ENCODE peak calls at places on chromosome 14, in eight cellular contexts. L is ovary, V is right lobe of liver, X is vagina, C is body of pancreas, R is heart left ventricle, T is esophagus squamous epithelium, E is A549. K is an unnamed sample.

GRCh38 chr14:32312010-32312331 is 17.1 kb upstream of the AKAP6 start:
- DNase-seq in L (no peak), V (no peak), T (no peak), E (no peak), R (no peak), C (no peak), X (no peak), K (no peak)

GRCh38 chr14:99393059-99393655 is 87.5 kb downstream of the SETD3 start:
- DNase-seq in E (peak; percentile 61), T (no peak), R (no peak), X (no peak), C (peak; percentile 48), V (peak; percentile 43), L (no peak), K (no peak)

GRCh38 chr14:96351986-96352385 is 11.2 kb downstream of the ATG2B start:
- DNase-seq in V (no peak), E (no peak), X (no peak), R (no peak), C (no peak), L (no peak), T (no peak), K (no peak)

GRCh38 chr14:49863483-49864262 is 11.1 kb upstream of the NEMF start:
- DNase-seq in C (peak; percentile 26), L (no peak), E (no peak), R (no peak), T (no peak), X (no peak), V (no peak), K (no peak)

GRCh38 chr14:20714593-20715250 is 26.2 kb downstream of the ANG start:
- DNase-seq in L (peak; percentile 24), R (peak; percentile 87), T (no peak), X (no peak), V (peak; percentile 55), C (peak; percentile 78), E (no peak), K (peak; percentile 33)

GRCh38 chr14:81449576-81449975 is 49.5 kb upstream of the STON2 start:
- DNase-seq in R (no peak), V (no peak), E (no peak), L (no peak), C (no peak), X (no peak), T (no peak), K (no peak)

GRCh38 chr14:32896979-32897723 is 41.5 kb upstream of the NPAS3 start:
- DNase-seq in L (no peak), X (no peak), C (no peak), V (no peak), R (no peak), T (no peak), E (no peak), K (no peak)

GRCh38 chr14:38039526-38039925 is 168.2 kb upstream of the SSTR1 start:
- DNase-seq in C (no peak), L (no peak), E (no peak), R (no peak), X (no peak), T (no peak), V (no peak), K (no peak)

GRCh38 chr14:99213101-99213500 is 58.9 kb downstream of the BCL11B start:
- DNase-seq in X (no peak), L (no peak), R (no peak), C (no peak), T (no peak), E (no peak), V (no peak), K (no peak)

DNA sequence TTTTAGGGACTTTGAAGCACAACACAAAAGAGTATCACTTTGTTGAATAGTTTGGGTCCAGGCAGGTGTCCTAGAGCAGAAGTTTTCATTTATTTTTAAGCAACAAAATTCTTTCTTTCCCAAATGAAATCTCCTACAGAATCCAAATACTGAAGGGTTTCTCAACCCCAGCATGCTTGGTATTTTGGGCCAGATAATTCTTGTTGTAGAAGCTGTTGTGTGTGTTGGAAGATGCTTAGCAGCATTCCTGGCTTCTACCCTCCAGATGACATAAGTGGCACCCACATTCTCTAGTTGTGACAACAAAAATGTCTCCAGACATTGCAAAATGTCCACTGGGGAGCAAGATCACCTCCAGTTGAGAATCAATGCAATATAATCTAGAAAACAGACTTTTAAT is 97.8 kb downstream of the PRKCH start:
- DNase-seq in X (no peak), C (no peak), T (no peak), R (no peak), L (no peak), V (no peak), E (no peak), K (no peak)
- H3K4me3 ChIP-seq in X (no peak overlapping the region), C (no peak overlapping the region), T (no peak overlapping the region), R (no peak overlapping the region), L (no peak overlapping the region), V (no peak overlapping the region), E (no peak overlapping the region), K (no peak overlapping the region)

GRCh38 chr14:67358914-67359313 is 690 bp downstream of the ATP6V1D start:
- DNase-seq in R (no peak), L (no peak), E (peak; percentile 19), V (no peak), T (no peak), X (no peak), C (no peak), K (no peak)

GRCh38 chr14:67360469-67361206 is 510 bp downstream of the EIF2S1 start:
- DNase-seq in E (peak; percentile 12), T (no peak), V (no peak), L (no peak), R (no peak), C (no peak), X (no peak), K (no peak)

GRCh38 chr14:67357583-67358354 is 1.8 kb downstream of the ATP6V1D start:
- DNase-seq in X (no peak), E (no peak), T (no peak), V (no peak), C (no peak), L (no peak), R (no peak), K (no peak)

GRCh38 chr14:67359775-67360468 is at the start of the genes ATP6V1D and EIF2S1:
- DNase-seq in L (peak; percentile 99), X (peak; percentile 100), C (peak; percentile 99), E (peak; percentile 98), R (peak; percentile 99), V (peak; percentile 100), T (peak; percentile 92), K (peak; percentile 99)

GRCh38 chr14:67359319-67359774 is 257 bp downstream of the ATP6V1D start:
- DNase-seq in E (peak; percentile 21), C (no peak), R (peak; percentile 29), X (no peak), T (no peak), V (peak; percentile 40), L (no peak), K (no peak)
- TF ChIP-seq POLR2A in E (no peak), C (no peak), R (peak; percentile 69), X (peak; percentile 21), T (peak; percentile 56), V (peak; percentile 28), L (no peak), K (peak; percentile 51)

DNA sequence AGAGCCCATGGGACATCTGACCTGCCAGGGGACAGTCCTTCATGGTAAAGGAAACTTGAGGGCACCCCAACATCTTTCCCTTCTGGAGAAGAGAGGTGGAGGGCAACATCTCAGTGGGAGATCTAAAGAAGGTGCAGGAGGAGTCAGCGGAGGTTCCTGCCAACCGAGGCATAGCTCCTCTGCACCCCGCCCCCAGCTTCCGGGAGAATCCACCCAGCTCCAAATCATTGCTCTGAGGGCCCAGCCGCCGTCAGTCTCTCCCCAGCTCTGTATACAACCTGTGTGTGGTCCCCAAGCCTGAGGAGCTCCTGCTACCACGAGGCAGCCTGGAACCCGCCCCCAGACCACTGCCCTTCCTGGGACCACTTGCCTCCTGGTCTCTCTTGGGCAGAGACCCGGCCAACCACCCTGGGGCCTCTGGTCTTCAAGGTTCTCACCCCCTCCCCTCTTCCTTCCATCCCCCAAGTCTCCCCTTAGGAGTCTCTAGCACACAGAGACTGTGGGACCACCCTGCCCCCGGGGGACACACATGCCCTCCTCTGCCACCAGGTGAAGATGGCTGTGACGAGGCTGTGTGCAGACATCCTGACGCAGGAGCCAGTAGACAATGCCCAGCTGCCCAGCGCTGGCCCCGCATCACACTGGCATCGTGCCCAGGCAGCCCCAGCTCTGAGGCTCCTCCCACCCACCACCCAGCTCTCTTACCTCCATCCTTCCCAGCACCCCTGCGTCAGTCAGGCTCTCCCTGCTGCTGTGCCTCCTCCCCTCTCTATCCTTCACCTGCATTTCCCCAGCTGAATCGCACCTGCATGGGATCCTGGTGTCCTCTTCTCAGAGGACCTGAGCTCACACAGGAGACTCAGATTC is 13.0 kb upstream of the NUDT14 start:
- DNase-seq in T (no peak), R (no peak), X (no peak), L (no peak), E (no peak), C (no peak), V (no peak), K (no peak)
- H3K4me3 ChIP-seq in T (no peak overlapping the region), R (no peak overlapping the region), X (no peak overlapping the region), L (no peak overlapping the region), E (no peak overlapping the region), C (no peak overlapping the region), V (no peak overlapping the region), K (no peak overlapping the region)

GRCh38 chr14:89027097-89027740 is 202.8 kb downstream of the TTC8 start:
- DNase-seq in X (no peak), C (peak; percentile 54), E (peak; percentile 72), L (peak; percentile 75), T (no peak), V (peak; percentile 57), R (peak; percentile 55), K (peak; percentile 46)
- TF ChIP-seq POLR2A in X (no peak), C (no peak), E (no peak), L (no peak), T (no peak), V (no peak), R (no peak), K (no peak)

GRCh38 chr14:76329150-76329881 is 46.6 kb upstream of the ESRRB start:
- DNase-seq in E (no peak), T (no peak), R (peak; percentile 44), L (no peak), V (no peak), X (no peak), C (no peak), K (no peak)
- H3K4me3 ChIP-seq in E (no peak overlapping the region), T (no peak overlapping the region), R (no peak overlapping the region), L (no peak overlapping the region), V (no peak overlapping the region), X (no peak overlapping the region), C (no peak overlapping the region), K (no peak overlapping the region)

DNA sequence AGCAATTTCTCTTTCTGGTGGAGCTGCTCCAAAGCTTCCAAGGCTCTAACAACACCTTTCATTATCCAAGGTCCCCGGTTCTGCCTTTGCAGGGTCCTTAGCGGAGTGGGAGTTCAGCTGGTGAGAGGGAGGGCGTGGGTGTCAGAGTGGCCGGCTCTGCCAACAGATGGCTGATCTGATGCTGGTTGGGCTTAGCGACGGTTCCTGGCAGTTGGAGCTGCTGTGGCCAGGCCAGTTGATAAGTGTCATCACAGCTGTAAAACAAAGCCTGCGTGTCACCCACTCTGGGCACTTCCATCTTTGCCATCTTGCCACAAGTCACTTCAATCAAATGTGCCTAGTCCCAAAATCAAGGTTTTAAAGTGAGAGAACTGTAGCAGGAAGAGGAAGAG is 36.3 kb downstream of the RIN3 start:
- DNase-seq in T (no peak), C (peak; percentile 33), R (peak; percentile 75), L (no peak), E (no peak), X (no peak), V (no peak), K (no peak)
- TF ChIP-seq POLR2A in T (no peak), C (no peak), R (no peak), L (no peak), E (no peak), X (no peak), V (no peak), K (no peak)

GRCh38 chr14:89600950-89601826 is 184.2 kb upstream of the FOXN3 start:
- DNase-seq in T (no peak), C (no peak), X (no peak), E (no peak), L (no peak), V (no peak), R (no peak), K (no peak)
- H3K4me3 ChIP-seq in T (no peak overlapping the region), C (no peak overlapping the region), X (no peak overlapping the region), E (no peak overlapping the region), L (no peak overlapping the region), V (no peak overlapping the region), R (no peak overlapping the region), K (no peak overlapping the region)